ENCODE peak calls at places on chromosomes 6 and 20, in six cellular contexts. One of them, this sample, is unnamed.
A peak's percentile ranks its signal among the peaks of the same experiment; 100 is the strongest.

GRCh38 chr20:55579802-55580201 is 425.5 kb downstream of the CBLN4 start:
- DNase-seq in psoas muscle: no peak
- DNase-seq in BE2C: no peak
- DNase-seq in astrocyte of the cerebellum: no peak
- DNase-seq in adrenal gland: no peak
- DNase-seq in neural progenitor cell: no peak
- DNase-seq in this sample: no peak

GRCh38 chr20:24765316-24766142 is 183.5 kb upstream of the CST7 start:
- DNase-seq in astrocyte of the cerebellum: no peak
- DNase-seq in neural progenitor cell: no peak
- DNase-seq in psoas muscle: no peak
- DNase-seq in BE2C: no peak
- DNase-seq in adrenal gland: no peak
- DNase-seq in this sample: no peak

GRCh38 chr6:14092861-14093789 is 24.4 kb upstream of the CD83 start:
- DNase-seq in BE2C: no peak
- DNase-seq in astrocyte of the cerebellum: peak; percentile 68
- DNase-seq in adrenal gland: no peak
- DNase-seq in psoas muscle: no peak
- DNase-seq in neural progenitor cell: no peak
- DNase-seq in this sample: no peak

GRCh38 chr6:111551521-111552231 is 54.0 kb downstream of the TRAF3IP2 start:
- DNase-seq in neural progenitor cell: no peak
- DNase-seq in psoas muscle: no peak
- DNase-seq in BE2C: peak; percentile 24
- DNase-seq in astrocyte of the cerebellum: no peak
- DNase-seq in adrenal gland: peak; percentile 85
- DNase-seq in this sample: no peak

GRCh38 chr20:43538855-43539700 is 19.7 kb upstream of the SGK2 start:
- DNase-seq in psoas muscle: no peak
- DNase-seq in adrenal gland: no peak
- DNase-seq in BE2C: no peak
- DNase-seq in neural progenitor cell: no peak
- DNase-seq in astrocyte of the cerebellum: no peak
- DNase-seq in this sample: no peak

GRCh38 chr6:12351672-12352071 is 61.5 kb downstream of the EDN1 start:
- DNase-seq in astrocyte of the cerebellum: no peak
- DNase-seq in psoas muscle: no peak
- DNase-seq in neural progenitor cell: no peak
- DNase-seq in adrenal gland: no peak
- DNase-seq in BE2C: no peak
- DNase-seq in this sample: no peak

GRCh38 chr6:49915035-49915434 is 48.7 kb upstream of the CRISP1 start:
- DNase-seq in psoas muscle: peak; percentile 34
- DNase-seq in BE2C: peak; percentile 14
- DNase-seq in astrocyte of the cerebellum: no peak
- DNase-seq in neural progenitor cell: peak; percentile 33
- DNase-seq in adrenal gland: peak; percentile 31
- DNase-seq in this sample: no peak

GRCh38 chr6:158836625-158837311 is 17.6 kb upstream of the EZR start:
- DNase-seq in adrenal gland: no peak
- DNase-seq in astrocyte of the cerebellum: no peak
- DNase-seq in psoas muscle: no peak
- DNase-seq in neural progenitor cell: no peak
- DNase-seq in BE2C: no peak
- DNase-seq in this sample: no peak

GRCh38 chr6:108165714-108166663 is at the start of gene NR2E1:
- DNase-seq in psoas muscle: no peak
- DNase-seq in adrenal gland: no peak
- DNase-seq in BE2C: no peak
- DNase-seq in neural progenitor cell: peak; percentile 65
- DNase-seq in astrocyte of the cerebellum: no peak
- DNase-seq in this sample: no peak

GRCh38 chr6:15897063-15897934 is 231.6 kb upstream of the MYLIP start:
- DNase-seq in astrocyte of the cerebellum: no peak
- DNase-seq in neural progenitor cell: no peak
- DNase-seq in psoas muscle: peak; percentile 19
- DNase-seq in BE2C: no peak
- DNase-seq in adrenal gland: peak; percentile 73
- DNase-seq in this sample: no peak

GRCh38 chr6:140437619-140438345 is 1063.3 kb upstream of the CITED2 start:
- DNase-seq in adrenal gland: no peak
- DNase-seq in astrocyte of the cerebellum: no peak
- DNase-seq in BE2C: no peak
- DNase-seq in neural progenitor cell: no peak
- DNase-seq in psoas muscle: no peak
- DNase-seq in this sample: no peak

GRCh38 chr6:44010411-44011349 is 116.6 kb downstream of the MRPL14 start:
- DNase-seq in BE2C: peak; percentile 46
- DNase-seq in adrenal gland: peak; percentile 48
- DNase-seq in astrocyte of the cerebellum: peak; percentile 75
- DNase-seq in neural progenitor cell: no peak
- DNase-seq in psoas muscle: peak; percentile 51
- DNase-seq in this sample: no peak

GRCh38 chr6:160634706-160635105 is 29.4 kb downstream of the LPA start:
- DNase-seq in psoas muscle: no peak
- DNase-seq in neural progenitor cell: no peak
- DNase-seq in BE2C: no peak
- DNase-seq in adrenal gland: no peak
- DNase-seq in astrocyte of the cerebellum: no peak
- DNase-seq in this sample: peak; percentile 23

GRCh38 chr6:82396964-82397761 is 33.5 kb downstream of the TPBG start:
- DNase-seq in adrenal gland: no peak
- DNase-seq in neural progenitor cell: no peak
- DNase-seq in psoas muscle: no peak
- DNase-seq in astrocyte of the cerebellum: peak; percentile 95
- DNase-seq in BE2C: no peak
- DNase-seq in this sample: no peak

GRCh38 chr6:34953084-34954025 is 64.3 kb downstream of the ANKS1A start:
- DNase-seq in neural progenitor cell: no peak
- DNase-seq in astrocyte of the cerebellum: peak; percentile 20
- DNase-seq in adrenal gland: no peak
- DNase-seq in BE2C: no peak
- DNase-seq in psoas muscle: no peak
- DNase-seq in this sample: no peak

GRCh38 chr6:66735106-66735890 is 1028.3 kb upstream of the EYS start:
- DNase-seq in psoas muscle: no peak
- DNase-seq in neural progenitor cell: no peak
- DNase-seq in adrenal gland: no peak
- DNase-seq in astrocyte of the cerebellum: no peak
- DNase-seq in BE2C: no peak
- DNase-seq in this sample: no peak

GRCh38 chr20:23161968-23162696 is 76.0 kb upstream of the CD93 start:
- DNase-seq in neural progenitor cell: no peak
- DNase-seq in psoas muscle: peak; percentile 89
- DNase-seq in BE2C: no peak
- DNase-seq in astrocyte of the cerebellum: peak; percentile 55
- DNase-seq in adrenal gland: peak; percentile 82
- DNase-seq in this sample: no peak

GRCh38 chr20:16011061-16011460 is 562.2 kb downstream of the KIF16B start:
- DNase-seq in astrocyte of the cerebellum: no peak
- DNase-seq in BE2C: no peak
- DNase-seq in neural progenitor cell: peak; percentile 18
- DNase-seq in adrenal gland: no peak
- DNase-seq in psoas muscle: no peak
- DNase-seq in this sample: no peak

GRCh38 chr6:41965429-41966213 is 24.0 kb upstream of the CCND3 start:
- DNase-seq in adrenal gland: no peak
- DNase-seq in astrocyte of the cerebellum: no peak
- DNase-seq in psoas muscle: no peak
- DNase-seq in BE2C: no peak
- DNase-seq in neural progenitor cell: peak; percentile 90
- DNase-seq in this sample: no peak

GRCh38 chr6:42297661-42298060 is 80.0 kb upstream of the MRPS10 start:
- DNase-seq in astrocyte of the cerebellum: no peak
- DNase-seq in psoas muscle: no peak
- DNase-seq in adrenal gland: no peak
- DNase-seq in BE2C: no peak
- DNase-seq in neural progenitor cell: no peak
- DNase-seq in this sample: no peak

GRCh38 chr6:7401103-7401502 is 11.5 kb downstream of the RIOK1 start:
- DNase-seq in BE2C: no peak
- DNase-seq in astrocyte of the cerebellum: no peak
- DNase-seq in adrenal gland: no peak
- DNase-seq in neural progenitor cell: no peak
- DNase-seq in psoas muscle: no peak
- DNase-seq in this sample: no peak

GRCh38 chr6:118876814-118877213 is 17.1 kb upstream of the ASF1A start:
- DNase-seq in adrenal gland: no peak
- DNase-seq in astrocyte of the cerebellum: no peak
- DNase-seq in BE2C: no peak
- DNase-seq in neural progenitor cell: no peak
- DNase-seq in psoas muscle: no peak
- DNase-seq in this sample: no peak

GRCh38 chr6:71498643-71499042 is 210.0 kb downstream of the OGFRL1 start:
- DNase-seq in psoas muscle: no peak
- DNase-seq in neural progenitor cell: no peak
- DNase-seq in BE2C: no peak
- DNase-seq in adrenal gland: no peak
- DNase-seq in astrocyte of the cerebellum: no peak
- DNase-seq in this sample: no peak

GRCh38 chr6:39281312-39281980 is 32.8 kb downstream of the KCNK17 start:
- DNase-seq in psoas muscle: no peak
- DNase-seq in astrocyte of the cerebellum: no peak
- DNase-seq in BE2C: no peak
- DNase-seq in adrenal gland: no peak
- DNase-seq in neural progenitor cell: no peak
- DNase-seq in this sample: no peak

GRCh38 chr20:42628683-42629082 is 561.0 kb downstream of the PTPRT start:
- DNase-seq in astrocyte of the cerebellum: no peak
- DNase-seq in neural progenitor cell: no peak
- DNase-seq in BE2C: no peak
- DNase-seq in psoas muscle: no peak
- DNase-seq in adrenal gland: no peak
- DNase-seq in this sample: no peak

GRCh38 chr6:129206761-129207330 is 323.9 kb downstream of the LAMA2 start:
- DNase-seq in BE2C: no peak
- DNase-seq in psoas muscle: no peak
- DNase-seq in astrocyte of the cerebellum: no peak
- DNase-seq in adrenal gland: no peak
- DNase-seq in neural progenitor cell: no peak
- DNase-seq in this sample: no peak

GRCh38 chr6:129209355-129209754 is 326.4 kb downstream of the LAMA2 start:
- DNase-seq in astrocyte of the cerebellum: no peak
- DNase-seq in neural progenitor cell: no peak
- DNase-seq in psoas muscle: no peak
- DNase-seq in BE2C: no peak
- DNase-seq in adrenal gland: no peak
- DNase-seq in this sample: no peak

GRCh38 chr6:129208415-129209034 is 325.6 kb downstream of the LAMA2 start:
- DNase-seq in psoas muscle: no peak
- DNase-seq in neural progenitor cell: no peak
- DNase-seq in adrenal gland: no peak
- DNase-seq in BE2C: no peak
- DNase-seq in astrocyte of the cerebellum: no peak
- DNase-seq in this sample: no peak

GRCh38 chr6:129210684-129211083 is 327.7 kb downstream of the LAMA2 start:
- DNase-seq in BE2C: no peak
- DNase-seq in adrenal gland: no peak
- DNase-seq in psoas muscle: no peak
- DNase-seq in astrocyte of the cerebellum: no peak
- DNase-seq in neural progenitor cell: no peak
- DNase-seq in this sample: no peak

GRCh38 chr6:129207832-129208231 is 324.9 kb downstream of the LAMA2 start:
- DNase-seq in psoas muscle: no peak
- DNase-seq in neural progenitor cell: no peak
- DNase-seq in adrenal gland: no peak
- DNase-seq in astrocyte of the cerebellum: no peak
- DNase-seq in BE2C: no peak
- DNase-seq in this sample: no peak
- TF ChIP-seq CTCF in psoas muscle: no peak
- TF ChIP-seq CTCF in neural progenitor cell: no peak
- TF ChIP-seq CTCF in adrenal gland: no peak
- TF ChIP-seq CTCF in astrocyte of the cerebellum: no peak
- TF ChIP-seq CTCF in BE2C: no peak
- TF ChIP-seq CTCF in this sample: no peak

DNA sequence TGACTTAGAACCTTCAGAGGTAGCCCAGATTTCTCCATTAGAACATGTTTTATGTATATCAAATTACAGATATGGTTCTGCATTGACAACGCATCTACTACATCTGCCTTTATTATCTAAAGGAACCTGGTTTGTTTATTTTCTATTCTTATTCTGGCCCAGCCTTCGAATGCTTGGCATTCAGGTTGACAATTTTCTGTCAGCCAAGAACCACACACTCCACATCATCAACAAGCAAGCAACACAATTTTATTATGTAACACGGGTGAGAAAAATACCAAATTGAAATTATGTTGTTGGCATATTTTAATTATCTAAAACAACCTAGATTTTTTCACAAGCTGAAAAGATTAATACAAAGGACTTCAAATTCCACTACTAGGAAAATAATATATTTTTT is 14.6 kb downstream of the MAP3K5 start:
- DNase-seq in BE2C: no peak
- DNase-seq in adrenal gland: no peak
- DNase-seq in neural progenitor cell: no peak
- DNase-seq in astrocyte of the cerebellum: no peak
- DNase-seq in psoas muscle: no peak
- DNase-seq in this sample: no peak
- TF ChIP-seq CTCF in BE2C: no peak
- TF ChIP-seq CTCF in adrenal gland: no peak
- TF ChIP-seq CTCF in neural progenitor cell: no peak
- TF ChIP-seq CTCF in astrocyte of the cerebellum: no peak
- TF ChIP-seq CTCF in psoas muscle: no peak
- TF ChIP-seq CTCF in this sample: no peak

GRCh38 chr6:38169221-38169674 is 349.7 kb downstream of the ZFAND3 start:
- DNase-seq in psoas muscle: no peak
- DNase-seq in astrocyte of the cerebellum: no peak
- DNase-seq in adrenal gland: no peak
- DNase-seq in BE2C: no peak
- DNase-seq in neural progenitor cell: peak; percentile 55
- DNase-seq in this sample: no peak
- TF ChIP-seq CTCF in psoas muscle: peak; percentile 8
- TF ChIP-seq CTCF in astrocyte of the cerebellum: no peak
- TF ChIP-seq CTCF in adrenal gland: no peak
- TF ChIP-seq CTCF in BE2C: peak; percentile 22
- TF ChIP-seq CTCF in neural progenitor cell: peak; percentile 51
- TF ChIP-seq CTCF in this sample: no peak

DNA sequence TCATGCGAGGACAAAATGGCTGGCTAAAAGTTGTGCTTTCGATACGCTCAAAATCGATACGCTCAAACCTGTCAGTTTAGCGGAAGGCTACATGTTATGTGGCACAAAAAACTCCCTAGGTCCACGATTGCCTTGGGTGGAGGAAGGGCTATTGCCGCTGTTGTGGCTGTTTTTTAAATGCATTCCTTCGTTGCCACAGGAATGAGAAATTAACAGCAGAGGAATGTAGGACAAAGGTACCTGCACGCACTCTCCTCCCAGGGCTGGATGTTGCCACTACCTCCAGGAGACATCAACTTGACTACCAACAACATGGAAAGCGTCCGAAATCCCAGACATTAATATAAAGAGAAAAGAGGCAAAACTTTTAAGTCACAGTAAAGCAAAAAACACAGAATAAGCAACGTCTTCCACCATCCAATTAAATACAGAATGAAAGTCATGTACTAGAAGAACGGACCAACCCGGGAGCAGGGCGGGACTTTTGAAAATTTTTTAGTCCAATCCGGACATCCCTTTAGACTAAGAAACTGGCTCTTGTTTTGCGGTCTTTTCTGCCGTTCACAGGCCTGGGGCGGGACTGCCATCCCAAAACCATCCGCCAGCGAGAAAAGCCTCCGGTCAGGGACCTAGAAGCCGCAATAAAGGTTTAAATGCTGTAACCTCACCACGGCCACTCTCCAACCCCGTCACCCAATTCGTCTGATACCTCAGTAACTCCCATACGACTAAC is 32.1 kb upstream of the HFE start:
- DNase-seq in psoas muscle: peak; percentile 80
- DNase-seq in astrocyte of the cerebellum: peak; percentile 97
- DNase-seq in neural progenitor cell: peak; percentile 91
- DNase-seq in adrenal gland: peak; percentile 96
- DNase-seq in BE2C: peak; percentile 87
- DNase-seq in this sample: peak; percentile 63
- TF ChIP-seq CTCF in psoas muscle: no peak
- TF ChIP-seq CTCF in astrocyte of the cerebellum: no peak
- TF ChIP-seq CTCF in neural progenitor cell: peak; percentile 20
- TF ChIP-seq CTCF in adrenal gland: peak; percentile 48
- TF ChIP-seq CTCF in BE2C: peak; percentile 11
- TF ChIP-seq CTCF in this sample: no peak